ENCODE peak calls at places on chromosomes 13 and 19, in seven cellular contexts. B is iPS DF 6.9, E is left lung, C is breast epithelium, T is left ventricle myocardium inferior, R is HAP-1, J is body of pancreas. I is an unnamed sample.

GRCh38 chr13:66139250-66139649 is 1090.9 kb downstream of the PCDH9 start:
- DNase-seq in B (no peak), E (no peak), C (no peak), T (no peak), R (no peak), J (no peak), I (no peak)

GRCh38 chr19:722553-723101 is 13.9 kb downstream of the PALM start:
- DNase-seq in B (no peak), E (peak; percentile 78), C (no peak), T (peak; percentile 65), R (no peak), J (no peak), I (no peak)

GRCh38 chr13:108352599-108352998 is 83.1 kb downstream of the TNFSF13B start:
- DNase-seq in B (no peak), E (no peak), C (no peak), T (no peak), R (no peak), J (no peak), I (no peak)

GRCh38 chr13:111393221-111393790 is 72.9 kb downstream of the TEX29 start:
- DNase-seq in B (no peak), E (no peak), C (peak; percentile 9), T (no peak), R (no peak), J (no peak), I (no peak)

GRCh38 chr13:41613471-41613870 is 156.1 kb downstream of the RGCC start:
- DNase-seq in B (no peak), E (no peak), C (no peak), T (no peak), R (no peak), J (no peak), I (no peak)

GRCh38 chr19:47255947-47256687 is at the start of gene CCDC9:
- DNase-seq in B (peak; percentile 93), E (peak; percentile 97), C (peak; percentile 98), T (peak; percentile 95), R (peak; percentile 97), J (peak; percentile 98), I (peak; percentile 88)

GRCh38 chr13:30766957-30767603 is 31.7 kb downstream of the ALOX5AP start:
- DNase-seq in B (no peak), E (no peak), C (no peak), T (no peak), R (no peak), J (no peak), I (no peak)

GRCh38 chr19:38837304-38837626 is 5.7 kb upstream of the ECH1 start:
- DNase-seq in B (no peak), E (no peak), C (no peak), T (no peak), R (no peak), J (no peak), I (no peak)

GRCh38 chr13:34357435-34358232 is 539.7 kb downstream of the RFC3 start:
- DNase-seq in B (no peak), E (no peak), C (no peak), T (no peak), R (peak; percentile 16), J (peak; percentile 7), I (peak; percentile 2)

GRCh38 chr13:99542788-99543406 is 41.6 kb downstream of the TM9SF2 start:
- DNase-seq in B (no peak), E (no peak), C (no peak), T (no peak), R (no peak), J (no peak), I (no peak)

GRCh38 chr19:18128044-18128443 is 24.9 kb upstream of the PIK3R2 start:
- DNase-seq in B (no peak), E (no peak), C (no peak), T (no peak), R (no peak), J (no peak), I (no peak)

GRCh38 chr13:34990399-34991224 is 48.5 kb downstream of the NBEA start:
- DNase-seq in B (peak; percentile 9), E (no peak), C (no peak), T (no peak), R (peak; percentile 19), J (no peak), I (peak; percentile 32)

DNA sequence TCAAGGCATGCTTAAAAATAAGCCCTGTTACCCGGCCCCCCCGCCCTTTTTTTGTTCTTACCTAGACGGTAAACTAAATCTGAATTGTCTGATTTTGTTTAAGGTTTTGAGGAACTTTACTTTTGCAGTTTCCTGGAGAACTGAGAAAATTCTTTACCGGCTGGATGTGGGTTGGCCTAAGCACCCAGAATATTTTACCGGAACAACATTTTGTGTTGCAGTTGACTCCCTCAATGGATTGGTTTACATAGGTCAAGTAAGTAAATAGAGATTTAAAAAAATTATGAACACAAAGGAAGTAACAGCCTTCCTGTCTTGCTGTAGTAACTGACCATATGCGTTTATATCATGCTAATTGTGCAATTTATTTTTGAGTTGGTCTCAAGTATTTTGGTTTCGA is 777 bp downstream of the NHLRC3 start:
- DNase-seq in B (no peak), E (no peak), C (no peak), T (no peak), R (no peak), J (no peak), I (no peak)
- H3K4me1 ChIP-seq in B (no peaks in the 10 kb centered on the region), E (peaks cover 49% of the 10 kb centered on the region), C (peaks cover 15% of the 10 kb centered on the region), T (peaks cover 65% of the 10 kb centered on the region), R (peaks cover 9% of the 10 kb centered on the region), J (peaks cover 35% of the 10 kb centered on the region), I (no peaks in the 10 kb centered on the region)

DNA sequence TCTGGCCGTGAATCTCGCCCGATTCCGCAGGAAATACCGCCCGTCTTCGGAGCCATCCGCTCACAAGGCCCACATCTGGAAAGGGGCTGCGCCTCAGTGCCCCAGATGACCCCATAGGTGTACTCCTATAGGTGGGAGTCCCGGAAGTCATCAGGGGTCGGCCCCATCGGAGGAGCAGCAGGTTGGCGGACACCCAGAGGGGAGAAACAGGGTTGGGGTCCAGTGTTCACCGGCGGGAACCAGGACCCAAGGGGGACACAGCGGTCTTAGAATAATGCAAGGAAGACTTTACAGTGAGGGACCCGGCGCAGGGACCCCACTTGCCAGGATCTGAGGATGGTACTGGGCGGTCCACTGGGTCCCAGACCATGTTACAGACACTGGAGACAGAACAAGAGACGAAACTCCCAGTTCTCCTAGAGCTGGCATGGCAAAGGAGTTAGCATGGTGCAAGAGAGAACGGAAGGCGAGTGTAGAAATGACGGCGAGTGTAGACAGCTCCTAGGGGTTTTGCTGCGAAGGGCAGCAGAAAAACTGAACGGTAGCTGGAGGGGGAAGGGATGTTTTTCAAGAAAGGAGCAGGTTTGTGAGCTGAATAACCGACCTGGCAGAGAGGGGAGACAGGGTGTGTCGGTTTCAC is 4.2 kb upstream of the RGL3 start:
- DNase-seq in B (no peak), E (no peak), C (no peak), T (no peak), R (no peak), J (no peak), I (no peak)
- H3K4me1 ChIP-seq in B (peaks cover 5% of the 10 kb centered on the region), E (peaks cover 45% of the 10 kb centered on the region), C (no peaks in the 10 kb centered on the region), T (peaks cover 53% of the 10 kb centered on the region), R (no peaks in the 10 kb centered on the region), J (peaks cover 44% of the 10 kb centered on the region), I (peaks cover 25% of the 10 kb centered on the region)

GRCh38 chr19:16339361-16339725 is 14.7 kb downstream of the KLF2 start:
- DNase-seq in B (no peak), E (no peak), C (no peak), T (no peak), R (no peak), J (no peak), I (no peak)

GRCh38 chr19:16338470-16339360 is 14.1 kb downstream of the KLF2 start:
- DNase-seq in B (no peak), E (peak; percentile 75), C (peak; percentile 49), T (no peak), R (no peak), J (peak; percentile 61), I (no peak)

GRCh38 chr19:16342002-16342715 is 17.5 kb downstream of the KLF2 start:
- DNase-seq in B (no peak), E (no peak), C (no peak), T (peak; percentile 39), R (no peak), J (peak; percentile 28), I (no peak)

GRCh38 chr19:16340654-16341053 is 16.0 kb downstream of the KLF2 start:
- DNase-seq in B (no peak), E (no peak), C (no peak), T (no peak), R (no peak), J (no peak), I (no peak)

DNA sequence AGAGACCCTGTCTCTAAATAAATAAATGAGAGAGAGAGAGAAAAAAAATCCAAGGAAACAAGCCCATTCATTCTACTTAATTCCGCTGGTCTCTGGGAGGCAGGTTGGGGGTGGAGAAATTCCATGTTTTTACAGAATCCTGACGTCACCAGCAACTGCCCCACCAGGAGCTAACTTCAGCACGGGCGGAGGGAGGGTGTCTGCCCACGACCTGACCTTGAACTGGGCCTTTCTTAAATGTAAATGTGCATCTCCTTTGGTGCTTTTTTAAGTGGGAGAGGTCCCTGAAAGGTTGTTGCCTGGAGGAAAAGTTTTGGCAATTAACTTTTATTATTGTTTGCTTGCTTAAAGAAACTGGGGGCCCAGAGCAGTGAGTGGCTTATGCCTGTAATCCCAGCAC is 15.5 kb downstream of the KLF2 start:
- DNase-seq in B (no peak), E (no peak), C (no peak), T (no peak), R (peak; percentile 69), J (no peak), I (peak; percentile 36)
- H3K4me1 ChIP-seq in B (peaks cover 3% of the 10 kb centered on the region), E (peaks cover 50% of the 10 kb centered on the region), C (no peaks in the 10 kb centered on the region), T (peaks cover 65% of the 10 kb centered on the region), R (peaks cover 10% of the 10 kb centered on the region), J (no peaks in the 10 kb centered on the region), I (peaks cover 9% of the 10 kb centered on the region)

DNA sequence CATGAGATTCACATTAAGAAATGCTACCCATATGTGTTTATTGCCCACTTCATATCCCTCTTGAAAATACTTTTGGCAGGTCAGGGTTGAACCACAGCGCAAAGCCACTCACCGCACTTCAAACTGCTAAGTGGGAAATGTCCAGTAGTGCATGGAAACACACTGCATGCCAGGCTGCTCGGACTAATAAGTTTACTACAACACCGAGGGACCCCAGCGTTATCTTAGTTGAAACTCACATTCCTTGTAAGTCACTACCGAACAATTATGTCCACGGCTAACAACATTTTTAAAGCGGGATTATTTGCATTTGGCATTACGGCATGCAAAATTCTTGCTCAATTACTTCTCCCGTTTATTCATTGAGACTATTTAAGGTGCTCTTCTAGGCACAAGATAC is 4.0 kb downstream of the BRD4 start:
- DNase-seq in B (no peak), E (peak; percentile 5), C (no peak), T (no peak), R (no peak), J (no peak), I (no peak)
- H3K4me1 ChIP-seq in B (peaks cover 3% of the 10 kb centered on the region), E (peaks cover 85% of the 10 kb centered on the region), C (peaks cover 43% of the 10 kb centered on the region), T (peaks cover 91% of the 10 kb centered on the region), R (peaks cover 50% of the 10 kb centered on the region), J (peaks cover 83% of the 10 kb centered on the region), I (peaks cover 13% of the 10 kb centered on the region)

GRCh38 chr13:97262058-97262457 is 39.9 kb downstream of the MBNL2 start:
- DNase-seq in B (no peak), E (no peak), C (no peak), T (no peak), R (no peak), J (no peak), I (no peak)
- H3K4me1 ChIP-seq in B (peaks cover 5% of the 10 kb centered on the region), E (peaks cover 61% of the 10 kb centered on the region), C (peaks cover 35% of the 10 kb centered on the region), T (peaks cover 100% of the 10 kb centered on the region), R (peaks cover 22% of the 10 kb centered on the region), J (peaks cover 72% of the 10 kb centered on the region), I (no peaks in the 10 kb centered on the region)

GRCh38 chr13:94061316-94061715 is 418.2 kb downstream of the DCT start:
- DNase-seq in B (no peak), E (no peak), C (no peak), T (no peak), R (peak; percentile 35), J (no peak), I (no peak)
- H3K4me1 ChIP-seq in B (no peaks in the 10 kb centered on the region), E (no peaks in the 10 kb centered on the region), C (no peaks in the 10 kb centered on the region), T (no peaks in the 10 kb centered on the region), R (peaks cover 5% of the 10 kb centered on the region), J (no peaks in the 10 kb centered on the region), I (no peaks in the 10 kb centered on the region)

GRCh38 chr19:13028027-13028426 is 32.8 kb downstream of the NFIX start:
- DNase-seq in B (no peak), E (peak; percentile 46), C (no peak), T (no peak), R (no peak), J (no peak), I (no peak)
- H3K4me1 ChIP-seq in B (peaks cover 7% of the 10 kb centered on the region), E (peaks cover 94% of the 10 kb centered on the region), C (peaks cover 34% of the 10 kb centered on the region), T (peaks cover 98% of the 10 kb centered on the region), R (peaks cover 16% of the 10 kb centered on the region), J (peaks cover 59% of the 10 kb centered on the region), I (peaks cover 8% of the 10 kb centered on the region)